ENCODE peak calls at places on chromosomes 4 and X, in nine cellular contexts. One of them, this sample, is unnamed.

GRCh38 chrX:29617276-29617675 is 598.1 kb upstream of the MAGEB2 start:
- DNase-seq in GM10248: no peak
- DNase-seq in activated CD8-positive, alpha-beta memory T cell treated with anti-CD3 and anti-CD28 coated beads for 48 hours: no peak
- DNase-seq in germinal center: no peak
- DNase-seq in NCI-H1930: no peak
- DNase-seq in kidney epithelial cell: peak; percentile 32
- DNase-seq in MCF 10A: no peak
- DNase-seq in immature natural killer cell: no peak
- DNase-seq in SK-N-DZ: no peak
- DNase-seq in this sample: no peak

GRCh38 chrX:39592776-39593175 is 505.0 kb downstream of the BCOR start:
- DNase-seq in GM10248: no peak
- DNase-seq in activated CD8-positive, alpha-beta memory T cell treated with anti-CD3 and anti-CD28 coated beads for 48 hours: no peak
- DNase-seq in germinal center: no peak
- DNase-seq in NCI-H1930: no peak
- DNase-seq in kidney epithelial cell: no peak
- DNase-seq in MCF 10A: peak; percentile 47
- DNase-seq in immature natural killer cell: no peak
- DNase-seq in SK-N-DZ: no peak
- DNase-seq in this sample: no peak

GRCh38 chr4:101290651-101291050 is 56.7 kb downstream of the PPP3CA start:
- DNase-seq in GM10248: no peak
- DNase-seq in activated CD8-positive, alpha-beta memory T cell treated with anti-CD3 and anti-CD28 coated beads for 48 hours: no peak
- DNase-seq in germinal center: no peak
- DNase-seq in NCI-H1930: no peak
- DNase-seq in kidney epithelial cell: no peak
- DNase-seq in MCF 10A: no peak
- DNase-seq in immature natural killer cell: no peak
- DNase-seq in SK-N-DZ: no peak
- DNase-seq in this sample: no peak

GRCh38 chr4:3369781-3370660 is 71.7 kb upstream of the HGFAC start:
- DNase-seq in GM10248: peak; percentile 38
- DNase-seq in activated CD8-positive, alpha-beta memory T cell treated with anti-CD3 and anti-CD28 coated beads for 48 hours: no peak
- DNase-seq in germinal center: no peak
- DNase-seq in NCI-H1930: no peak
- DNase-seq in kidney epithelial cell: peak; percentile 44
- DNase-seq in MCF 10A: peak; percentile 8
- DNase-seq in immature natural killer cell: peak; percentile 25
- DNase-seq in SK-N-DZ: no peak
- DNase-seq in this sample: no peak

GRCh38 chr4:141458501-141458900 is 177.9 kb upstream of the IL15 start:
- DNase-seq in GM10248: no peak
- DNase-seq in activated CD8-positive, alpha-beta memory T cell treated with anti-CD3 and anti-CD28 coated beads for 48 hours: no peak
- DNase-seq in germinal center: no peak
- DNase-seq in NCI-H1930: no peak
- DNase-seq in kidney epithelial cell: no peak
- DNase-seq in MCF 10A: peak; percentile 78
- DNase-seq in immature natural killer cell: no peak
- DNase-seq in SK-N-DZ: peak; percentile 27
- DNase-seq in this sample: no peak

GRCh38 chr4:184344899-184345572 is 127.4 kb upstream of the ENPP6 start:
- DNase-seq in GM10248: no peak
- DNase-seq in activated CD8-positive, alpha-beta memory T cell treated with anti-CD3 and anti-CD28 coated beads for 48 hours: no peak
- DNase-seq in germinal center: no peak
- DNase-seq in NCI-H1930: no peak
- DNase-seq in kidney epithelial cell: no peak
- DNase-seq in MCF 10A: no peak
- DNase-seq in immature natural killer cell: no peak
- DNase-seq in SK-N-DZ: no peak
- DNase-seq in this sample: no peak

GRCh38 chr4:146255874-146256273 is 41.5 kb downstream of the REELD1 start:
- DNase-seq in GM10248: no peak
- DNase-seq in activated CD8-positive, alpha-beta memory T cell treated with anti-CD3 and anti-CD28 coated beads for 48 hours: no peak
- DNase-seq in germinal center: no peak
- DNase-seq in NCI-H1930: no peak
- DNase-seq in kidney epithelial cell: no peak
- DNase-seq in MCF 10A: no peak
- DNase-seq in immature natural killer cell: no peak
- DNase-seq in SK-N-DZ: no peak
- DNase-seq in this sample: no peak

GRCh38 chr4:119774840-119775239 is 146.2 kb upstream of the PDE5A start:
- DNase-seq in GM10248: no peak
- DNase-seq in activated CD8-positive, alpha-beta memory T cell treated with anti-CD3 and anti-CD28 coated beads for 48 hours: no peak
- DNase-seq in germinal center: no peak
- DNase-seq in NCI-H1930: no peak
- DNase-seq in kidney epithelial cell: no peak
- DNase-seq in MCF 10A: no peak
- DNase-seq in immature natural killer cell: no peak
- DNase-seq in SK-N-DZ: no peak
- DNase-seq in this sample: no peak

GRCh38 chrX:8201896-8202331 is 30.8 kb upstream of the VCX2 start:
- DNase-seq in GM10248: no peak
- DNase-seq in activated CD8-positive, alpha-beta memory T cell treated with anti-CD3 and anti-CD28 coated beads for 48 hours: no peak
- DNase-seq in germinal center: no peak
- DNase-seq in NCI-H1930: no peak
- DNase-seq in kidney epithelial cell: no peak
- DNase-seq in MCF 10A: no peak
- DNase-seq in immature natural killer cell: no peak
- DNase-seq in SK-N-DZ: no peak
- DNase-seq in this sample: no peak

GRCh38 chr4:147975902-147976301 is 244.0 kb downstream of the ARHGAP10 start:
- DNase-seq in GM10248: no peak
- DNase-seq in activated CD8-positive, alpha-beta memory T cell treated with anti-CD3 and anti-CD28 coated beads for 48 hours: no peak
- DNase-seq in germinal center: no peak
- DNase-seq in NCI-H1930: no peak
- DNase-seq in kidney epithelial cell: no peak
- DNase-seq in MCF 10A: no peak
- DNase-seq in immature natural killer cell: no peak
- DNase-seq in SK-N-DZ: no peak
- DNase-seq in this sample: no peak

GRCh38 chr4:186845137-186845842 is 121.6 kb upstream of the FAT1 start:
- DNase-seq in GM10248: no peak
- DNase-seq in activated CD8-positive, alpha-beta memory T cell treated with anti-CD3 and anti-CD28 coated beads for 48 hours: no peak
- DNase-seq in germinal center: no peak
- DNase-seq in NCI-H1930: no peak
- DNase-seq in kidney epithelial cell: peak; percentile 62
- DNase-seq in MCF 10A: peak; percentile 46
- DNase-seq in immature natural killer cell: no peak
- DNase-seq in SK-N-DZ: no peak
- DNase-seq in this sample: no peak

GRCh38 chr4:28831867-28832266 is 1888.3 kb upstream of the PCDH7 start:
- DNase-seq in GM10248: no peak
- DNase-seq in activated CD8-positive, alpha-beta memory T cell treated with anti-CD3 and anti-CD28 coated beads for 48 hours: no peak
- DNase-seq in germinal center: no peak
- DNase-seq in NCI-H1930: no peak
- DNase-seq in kidney epithelial cell: no peak
- DNase-seq in MCF 10A: no peak
- DNase-seq in immature natural killer cell: no peak
- DNase-seq in SK-N-DZ: no peak
- DNase-seq in this sample: no peak

GRCh38 chr4:73729534-73730165 is 10.7 kb upstream of the CXCL8 start:
- DNase-seq in GM10248: peak; percentile 27
- DNase-seq in activated CD8-positive, alpha-beta memory T cell treated with anti-CD3 and anti-CD28 coated beads for 48 hours: no peak
- DNase-seq in germinal center: peak; percentile 24
- DNase-seq in NCI-H1930: peak; percentile 27
- DNase-seq in kidney epithelial cell: no peak
- DNase-seq in MCF 10A: peak; percentile 81
- DNase-seq in immature natural killer cell: no peak
- DNase-seq in SK-N-DZ: peak; percentile 36
- DNase-seq in this sample: peak; percentile 31

GRCh38 chr4:46389301-46389761 is 597 bp downstream of the GABRA2 start:
- DNase-seq in GM10248: no peak
- DNase-seq in activated CD8-positive, alpha-beta memory T cell treated with anti-CD3 and anti-CD28 coated beads for 48 hours: no peak
- DNase-seq in germinal center: no peak
- DNase-seq in NCI-H1930: no peak
- DNase-seq in kidney epithelial cell: no peak
- DNase-seq in MCF 10A: peak; percentile 45
- DNase-seq in immature natural killer cell: no peak
- DNase-seq in SK-N-DZ: peak; percentile 30
- DNase-seq in this sample: no peak

GRCh38 chr4:23266401-23266800 is 573.7 kb downstream of the GBA3 start:
- DNase-seq in GM10248: no peak
- DNase-seq in activated CD8-positive, alpha-beta memory T cell treated with anti-CD3 and anti-CD28 coated beads for 48 hours: no peak
- DNase-seq in germinal center: no peak
- DNase-seq in NCI-H1930: no peak
- DNase-seq in kidney epithelial cell: no peak
- DNase-seq in MCF 10A: no peak
- DNase-seq in immature natural killer cell: no peak
- DNase-seq in SK-N-DZ: no peak
- DNase-seq in this sample: no peak

GRCh38 chr4:140602714-140603113 is 34.0 kb upstream of the UCP1 start:
- DNase-seq in GM10248: no peak
- DNase-seq in activated CD8-positive, alpha-beta memory T cell treated with anti-CD3 and anti-CD28 coated beads for 48 hours: no peak
- DNase-seq in germinal center: no peak
- DNase-seq in NCI-H1930: no peak
- DNase-seq in kidney epithelial cell: no peak
- DNase-seq in MCF 10A: no peak
- DNase-seq in immature natural killer cell: no peak
- DNase-seq in SK-N-DZ: no peak
- DNase-seq in this sample: no peak

GRCh38 chr4:123776267-123776666 is 379.7 kb downstream of the SPRY1 start:
- DNase-seq in GM10248: peak; percentile 29
- DNase-seq in activated CD8-positive, alpha-beta memory T cell treated with anti-CD3 and anti-CD28 coated beads for 48 hours: no peak
- DNase-seq in germinal center: no peak
- DNase-seq in NCI-H1930: no peak
- DNase-seq in kidney epithelial cell: no peak
- DNase-seq in MCF 10A: no peak
- DNase-seq in immature natural killer cell: no peak
- DNase-seq in SK-N-DZ: no peak
- DNase-seq in this sample: no peak

GRCh38 chrX:150310417-150310816 is 52.7 kb upstream of the MAMLD1 start:
- DNase-seq in GM10248: no peak
- DNase-seq in activated CD8-positive, alpha-beta memory T cell treated with anti-CD3 and anti-CD28 coated beads for 48 hours: no peak
- DNase-seq in germinal center: no peak
- DNase-seq in NCI-H1930: no peak
- DNase-seq in kidney epithelial cell: no peak
- DNase-seq in MCF 10A: no peak
- DNase-seq in immature natural killer cell: no peak
- DNase-seq in SK-N-DZ: no peak
- DNase-seq in this sample: no peak

GRCh38 chr4:187309456-187309855 is 585.8 kb upstream of the FAT1 start:
- DNase-seq in GM10248: no peak
- DNase-seq in activated CD8-positive, alpha-beta memory T cell treated with anti-CD3 and anti-CD28 coated beads for 48 hours: no peak
- DNase-seq in germinal center: no peak
- DNase-seq in NCI-H1930: no peak
- DNase-seq in kidney epithelial cell: no peak
- DNase-seq in MCF 10A: no peak
- DNase-seq in immature natural killer cell: no peak
- DNase-seq in SK-N-DZ: no peak
- DNase-seq in this sample: no peak

GRCh38 chrX:9327747-9328145 is 137.1 kb upstream of the TBL1X start:
- DNase-seq in GM10248: no peak
- DNase-seq in activated CD8-positive, alpha-beta memory T cell treated with anti-CD3 and anti-CD28 coated beads for 48 hours: no peak
- DNase-seq in germinal center: no peak
- DNase-seq in NCI-H1930: no peak
- DNase-seq in kidney epithelial cell: no peak
- DNase-seq in MCF 10A: peak; percentile 69
- DNase-seq in immature natural killer cell: no peak
- DNase-seq in SK-N-DZ: no peak
- DNase-seq in this sample: no peak

GRCh38 chrX:124863303-124863702 is 456.4 kb upstream of the TEX13C start:
- DNase-seq in GM10248: no peak
- DNase-seq in activated CD8-positive, alpha-beta memory T cell treated with anti-CD3 and anti-CD28 coated beads for 48 hours: no peak
- DNase-seq in germinal center: no peak
- DNase-seq in NCI-H1930: no peak
- DNase-seq in kidney epithelial cell: no peak
- DNase-seq in MCF 10A: no peak
- DNase-seq in immature natural killer cell: no peak
- DNase-seq in SK-N-DZ: no peak
- DNase-seq in this sample: no peak

GRCh38 chr4:168765322-168765721 is 244.7 kb downstream of the CBR4 start:
- DNase-seq in GM10248: no peak
- DNase-seq in activated CD8-positive, alpha-beta memory T cell treated with anti-CD3 and anti-CD28 coated beads for 48 hours: no peak
- DNase-seq in germinal center: no peak
- DNase-seq in NCI-H1930: no peak
- DNase-seq in kidney epithelial cell: no peak
- DNase-seq in MCF 10A: no peak
- DNase-seq in immature natural killer cell: no peak
- DNase-seq in SK-N-DZ: no peak
- DNase-seq in this sample: no peak

GRCh38 chr4:8081621-8082516 is 76.7 kb downstream of the ABLIM2 start:
- DNase-seq in GM10248: no peak
- DNase-seq in activated CD8-positive, alpha-beta memory T cell treated with anti-CD3 and anti-CD28 coated beads for 48 hours: no peak
- DNase-seq in germinal center: no peak
- DNase-seq in NCI-H1930: no peak
- DNase-seq in kidney epithelial cell: no peak
- DNase-seq in MCF 10A: no peak
- DNase-seq in immature natural killer cell: no peak
- DNase-seq in SK-N-DZ: no peak
- DNase-seq in this sample: no peak

GRCh38 chr4:146776691-146777090 is 138.0 kb downstream of the POU4F2 start:
- DNase-seq in GM10248: no peak
- DNase-seq in activated CD8-positive, alpha-beta memory T cell treated with anti-CD3 and anti-CD28 coated beads for 48 hours: no peak
- DNase-seq in germinal center: no peak
- DNase-seq in NCI-H1930: no peak
- DNase-seq in kidney epithelial cell: no peak
- DNase-seq in MCF 10A: no peak
- DNase-seq in immature natural killer cell: no peak
- DNase-seq in SK-N-DZ: no peak
- DNase-seq in this sample: no peak

GRCh38 chr4:139734875-139735380 is 69.3 kb downstream of the MGST2 start:
- DNase-seq in GM10248: peak; percentile 75
- DNase-seq in activated CD8-positive, alpha-beta memory T cell treated with anti-CD3 and anti-CD28 coated beads for 48 hours: peak; percentile 31
- DNase-seq in germinal center: peak; percentile 90
- DNase-seq in NCI-H1930: peak; percentile 90
- DNase-seq in kidney epithelial cell: peak; percentile 79
- DNase-seq in MCF 10A: peak; percentile 35
- DNase-seq in immature natural killer cell: peak; percentile 65
- DNase-seq in SK-N-DZ: peak; percentile 99
- DNase-seq in this sample: peak; percentile 77

GRCh38 chr4:6032249-6033244 is 14.3 kb upstream of the C4orf50 start:
- DNase-seq in GM10248: no peak
- DNase-seq in activated CD8-positive, alpha-beta memory T cell treated with anti-CD3 and anti-CD28 coated beads for 48 hours: no peak
- DNase-seq in germinal center: no peak
- DNase-seq in NCI-H1930: no peak
- DNase-seq in kidney epithelial cell: no peak
- DNase-seq in MCF 10A: peak; percentile 11
- DNase-seq in immature natural killer cell: no peak
- DNase-seq in SK-N-DZ: no peak
- DNase-seq in this sample: no peak

GRCh38 chr4:103482471-103482870 is 237.3 kb downstream of the TACR3 start:
- DNase-seq in GM10248: no peak
- DNase-seq in activated CD8-positive, alpha-beta memory T cell treated with anti-CD3 and anti-CD28 coated beads for 48 hours: no peak
- DNase-seq in germinal center: no peak
- DNase-seq in NCI-H1930: no peak
- DNase-seq in kidney epithelial cell: no peak
- DNase-seq in MCF 10A: no peak
- DNase-seq in immature natural killer cell: no peak
- DNase-seq in SK-N-DZ: no peak
- DNase-seq in this sample: no peak

GRCh38 chrX:30150196-30150895 is 65.0 kb upstream of the MAGEB2 start:
- DNase-seq in GM10248: no peak
- DNase-seq in activated CD8-positive, alpha-beta memory T cell treated with anti-CD3 and anti-CD28 coated beads for 48 hours: no peak
- DNase-seq in germinal center: no peak
- DNase-seq in NCI-H1930: no peak
- DNase-seq in kidney epithelial cell: no peak
- DNase-seq in MCF 10A: peak; percentile 26
- DNase-seq in immature natural killer cell: no peak
- DNase-seq in SK-N-DZ: no peak
- DNase-seq in this sample: no peak

GRCh38 chr4:20528508-20528907 is 171.8 kb upstream of the PACRGL start:
- DNase-seq in GM10248: no peak
- DNase-seq in activated CD8-positive, alpha-beta memory T cell treated with anti-CD3 and anti-CD28 coated beads for 48 hours: no peak
- DNase-seq in germinal center: no peak
- DNase-seq in NCI-H1930: no peak
- DNase-seq in kidney epithelial cell: no peak
- DNase-seq in MCF 10A: no peak
- DNase-seq in immature natural killer cell: no peak
- DNase-seq in SK-N-DZ: no peak
- DNase-seq in this sample: no peak

GRCh38 chr4:103375278-103375677 is 177.1 kb upstream of the CENPE start:
- DNase-seq in GM10248: no peak
- DNase-seq in activated CD8-positive, alpha-beta memory T cell treated with anti-CD3 and anti-CD28 coated beads for 48 hours: no peak
- DNase-seq in germinal center: no peak
- DNase-seq in NCI-H1930: no peak
- DNase-seq in kidney epithelial cell: peak; percentile 26
- DNase-seq in MCF 10A: peak; percentile 74
- DNase-seq in immature natural killer cell: no peak
- DNase-seq in SK-N-DZ: no peak
- DNase-seq in this sample: no peak

GRCh38 chr4:38190717-38191178 is 230.6 kb downstream of the PTTG2 start:
- DNase-seq in GM10248: no peak
- DNase-seq in activated CD8-positive, alpha-beta memory T cell treated with anti-CD3 and anti-CD28 coated beads for 48 hours: no peak
- DNase-seq in germinal center: no peak
- DNase-seq in NCI-H1930: no peak
- DNase-seq in kidney epithelial cell: peak; percentile 74
- DNase-seq in MCF 10A: peak; percentile 50
- DNase-seq in immature natural killer cell: no peak
- DNase-seq in SK-N-DZ: no peak
- DNase-seq in this sample: no peak

This sample was measured in NCI-H748 treated with DMSO at 0.1 percent for 48 hours.